ENCODE peak calls at places on chromosome 7, in five cellular contexts. F, T, C, V and R are unnamed samples.
A peak's percentile ranks its signal among the peaks of the same experiment; 100 is the strongest.

GRCh38 chr7:128067983-128068382 is 36.7 kb upstream of the LRRC4 start:
- DNase-seq in T (no peak), C (no peak), F (no peak), V (no peak), R (no peak)

GRCh38 chr7:86961686-86962085 is 97.8 kb downstream of the ELAPOR2 start:
- DNase-seq in F (no peak), V (no peak), C (no peak), T (no peak), R (no peak)

GRCh38 chr7:21616796-21617436 is 74.1 kb downstream of the DNAH11 start:
- DNase-seq in F (peak; percentile 56), C (no peak), T (no peak), V (no peak), R (no peak)

GRCh38 chr7:157678503-157678902 is 341.7 kb downstream of the DNAJB6 start:
- DNase-seq in V (no peak), T (peak; percentile 50), F (no peak), C (peak; percentile 58), R (no peak)

GRCh38 chr7:22853674-22854157 is 31.1 kb upstream of the TOMM7 start:
- DNase-seq in F (peak; percentile 54), C (no peak), T (no peak), V (peak; percentile 71), R (no peak)

GRCh38 chr7:96173777-96174176 is 148.1 kb downstream of the SLC25A13 start:
- DNase-seq in T (no peak), C (no peak), V (peak; percentile 5), F (no peak), R (no peak)

GRCh38 chr7:80185571-80185970 is 50.9 kb downstream of the GNAI1 start:
- DNase-seq in C (no peak), F (no peak), T (no peak), V (no peak), R (no peak)

GRCh38 chr7:49320083-49320482 is 395.7 kb downstream of the CDC14C start:
- DNase-seq in C (no peak), T (no peak), V (no peak), F (no peak), R (no peak)

GRCh38 chr7:47449810-47450586 is 131.9 kb downstream of the TNS3 start:
- DNase-seq in C (no peak), F (no peak), T (no peak), V (no peak), R (no peak)

GRCh38 chr7:104231054-104232046 is 23.5 kb upstream of the ORC5 start:
- DNase-seq in F (peak; percentile 36), T (peak; percentile 66), V (peak; percentile 76), C (no peak), R (peak; percentile 25)

GRCh38 chr7:103984050-103984449 is 5.4 kb downstream of the RELN start:
- DNase-seq in F (no peak), T (no peak), V (no peak), C (no peak), R (no peak)

GRCh38 chr7:128458956-128459355 is 3.3 kb downstream of the HILPDA start:
- DNase-seq in F (no peak), T (no peak), V (no peak), C (no peak), R (no peak)

GRCh38 chr7:117061751-117062150 is 108.5 kb downstream of the ST7 start:
- DNase-seq in V (no peak), F (no peak), C (no peak), T (no peak), R (no peak)

GRCh38 chr7:10537764-10538163 is 435.9 kb upstream of the PHF14 start:
- DNase-seq in F (no peak), V (no peak), C (no peak), T (no peak), R (no peak)

GRCh38 chr7:32126843-32127242 is 56.6 kb upstream of the PDE1C start:
- DNase-seq in T (no peak), C (no peak), F (no peak), V (no peak), R (no peak)

GRCh38 chr7:155533827-155534690 is 12.3 kb downstream of the CNPY1 start:
- DNase-seq in C (no peak), F (no peak), V (peak; percentile 60), T (peak; percentile 40), R (peak; percentile 73)

GRCh38 chr7:29277436-29278215 is 83.1 kb downstream of the CHN2 start:
- DNase-seq in T (no peak), F (no peak), V (no peak), C (no peak), R (no peak)

GRCh38 chr7:154928136-154929005 is 74.6 kb downstream of the PAXIP1 start:
- DNase-seq in C (no peak), V (peak; percentile 79), T (no peak), F (peak; percentile 91), R (peak; percentile 41)

GRCh38 chr7:21191317-21192073 is 236.4 kb upstream of the SP4 start:
- DNase-seq in T (no peak), V (no peak), C (no peak), F (no peak), R (no peak)

GRCh38 chr7:35905555-35905954 is 104.7 kb downstream of the SEPTIN7 start:
- DNase-seq in T (no peak), V (no peak), F (no peak), C (no peak), R (no peak)

GRCh38 chr7:128800567-128800966 is 8.8 kb downstream of the CCDC136 start:
- DNase-seq in F (no peak), C (no peak), V (no peak), T (no peak), R (no peak)

GRCh38 chr7:104967595-104967994 is 46.4 kb upstream of the KMT2E start:
- DNase-seq in C (no peak), V (no peak), T (no peak), F (no peak), R (no peak)

GRCh38 chr7:3114917-3115316 is 71.2 kb upstream of the CARD11 start:
- DNase-seq in C (no peak), F (no peak), T (no peak), V (no peak), R (no peak)

GRCh38 chr7:148856035-148856881 is 27.8 kb downstream of the EZH2 start:
- DNase-seq in V (peak; percentile 78), C (no peak), F (peak; percentile 28), T (no peak), R (peak; percentile 17)

GRCh38 chr7:21538936-21539335 is 3.9 kb upstream of the DNAH11 start:
- DNase-seq in C (no peak), T (no peak), V (no peak), F (no peak), R (no peak)

GRCh38 chr7:28096713-28097112 is 83.9 kb downstream of the JAZF1 start:
- DNase-seq in V (peak; percentile 55), T (peak; percentile 83), F (peak; percentile 42), C (no peak), R (peak; percentile 26)

GRCh38 chr7:82567356-82567755 is 123.8 kb upstream of the CACNA2D1 start:
- DNase-seq in V (no peak), C (no peak), T (no peak), F (no peak), R (no peak)

GRCh38 chr7:92644406-92645113 is 54.4 kb upstream of the FAM133B start:
- DNase-seq in V (no peak), C (no peak), F (no peak), T (no peak), R (no peak)

GRCh38 chr7:54814401-54814800 is 55.4 kb upstream of the SEC61G start:
- DNase-seq in C (no peak), V (no peak), F (no peak), T (no peak), R (no peak)

GRCh38 chr7:40879941-40880558 is 745.2 kb downstream of the SUGCT start:
- DNase-seq in F (no peak), C (no peak), V (no peak), T (no peak), R (no peak)

GRCh38 chr7:8612584-8612983 is 179.2 kb downstream of the NXPH1 start:
- DNase-seq in C (no peak), V (no peak), F (no peak), T (no peak), R (no peak)

GRCh38 chr7:73567701-73568685 is 10.4 kb downstream of the TBL2 start:
- DNase-seq in T (no peak), F (no peak), C (no peak), V (no peak), R (no peak)
- TF ChIP-seq POLR2AphosphoS5 in T (no peak), F (peak; percentile 6), C (no peak), V (peak; percentile 12), R (peak; percentile 17)

DNA sequence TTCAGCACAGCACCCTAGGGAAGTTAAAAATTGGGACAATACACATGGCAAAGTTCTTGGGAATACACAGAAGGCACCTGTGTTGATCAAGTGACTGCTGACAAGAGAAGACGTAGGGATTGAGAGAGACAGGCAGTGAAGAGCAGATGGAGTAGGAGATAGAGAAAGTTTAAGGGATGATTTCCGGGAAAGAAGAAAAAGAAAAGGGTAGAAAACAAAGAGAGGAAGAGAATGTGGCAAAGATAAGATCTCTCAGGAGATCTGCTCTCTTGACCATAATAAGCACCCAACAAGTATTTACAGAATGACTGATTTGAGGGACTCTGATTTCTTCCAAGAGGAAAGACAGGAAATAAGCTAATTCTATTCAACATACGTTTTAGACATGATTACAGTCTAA is 15.1 kb upstream of the RALA start:
- DNase-seq in V (no peak), F (no peak), T (no peak), C (no peak), R (no peak)
- TF ChIP-seq POLR2A in V (no peak), F (no peak), T (no peak), C (no peak), R (no peak)

GRCh38 chr7:143497008-143497795 is 19.5 kb downstream of the TAS2R41 start:
- DNase-seq in C (no peak), T (no peak), V (no peak), F (no peak), R (no peak)

GRCh38 chr7:143503261-143503660 is 25.6 kb downstream of the TAS2R41 start:
- DNase-seq in T (no peak), C (no peak), V (no peak), F (no peak), R (no peak)

GRCh38 chr7:143495806-143496672 is 18.4 kb downstream of the TAS2R41 start:
- DNase-seq in T (no peak), F (no peak), C (no peak), V (no peak), R (no peak)

GRCh38 chr7:143499246-143499645 is 21.6 kb downstream of the TAS2R41 start:
- DNase-seq in C (no peak), V (no peak), F (no peak), T (no peak), R (no peak)

GRCh38 chr7:143499743-143500348 is 22.2 kb downstream of the TAS2R41 start:
- DNase-seq in C (no peak), V (no peak), F (no peak), T (no peak), R (no peak)
- TF ChIP-seq POLR2AphosphoS5 in C (no peak), V (no peak), F (no peak), T (no peak), R (no peak)

GRCh38 chr7:151339651-151340377 is 1.8 kb upstream of the NUB1 start:
- DNase-seq in F (no peak), V (no peak), C (no peak), T (no peak), R (no peak)

GRCh38 chr7:151342811-151343210 is 1.2 kb downstream of the NUB1 start:
- DNase-seq in V (no peak), F (no peak), C (no peak), T (no peak), R (no peak)

GRCh38 chr7:151342102-151342646 is 562 bp downstream of the NUB1 start:
- DNase-seq in C (no peak), T (no peak), F (no peak), V (no peak), R (no peak)

GRCh38 chr7:151340794-151341356 is 737 bp upstream of the NUB1 start:
- DNase-seq in V (no peak), C (no peak), T (no peak), F (no peak), R (no peak)

GRCh38 chr7:151341357-151342101 is at the start of gene NUB1:
- DNase-seq in V (peak; percentile 97), T (peak; percentile 94), C (peak; percentile 94), F (peak; percentile 61), R (peak; percentile 59)
- TF ChIP-seq POLR2A in V (peak; percentile 86), T (no peak), C (peak; percentile 46), F (peak; percentile 38), R (peak; percentile 50)